ENCODE peak calls at places on chromosome 1, in nine cellular contexts. B is glutamatergic neuron; E is HuH-7.5; H is iPS DF 19.7; A is occipital lobe; X is nephron progenitor cell; R is activated CD4-positive, CD25-positive, alpha-beta regulatory T cell treated with anti-CD3 and anti-CD28 coated beads, Interleukin-2, amount 50 U/mL, for 72 hours; Y is anterior cingulate cortex; C is T-helper 1 cell. J is an unnamed sample.
A peak's percentile ranks its signal among the peaks of the same experiment; 100 is the strongest.

GRCh38 chr1:241518447-241519307 is 878 bp downstream of the FH start:
- DNase-seq in Y (no peak), A (no peak), C (no peak), E (peak; percentile 4), H (no peak), X (no peak), R (peak; percentile 57), B (no peak), J (peak; percentile 58)

GRCh38 chr1:108606478-108606877 is 46.6 kb downstream of the EEIG2 start:
- DNase-seq in E (no peak), Y (no peak), B (no peak), A (no peak), R (no peak), C (no peak), H (no peak), X (no peak), J (no peak)

GRCh38 chr1:236718328-236718727 is 32.0 kb downstream of the ACTN2 start:
- DNase-seq in X (no peak), H (no peak), R (no peak), B (no peak), A (no peak), Y (no peak), C (no peak), E (no peak), J (no peak)

GRCh38 chr1:67921725-67922489 is 88.6 kb upstream of the GNG12 start:
- DNase-seq in H (no peak), A (no peak), E (no peak), C (no peak), X (no peak), Y (no peak), R (no peak), B (no peak), J (no peak)

GRCh38 chr1:179143332-179143731 is 61.5 kb downstream of the TOR3A start:
- DNase-seq in B (no peak), Y (no peak), E (no peak), C (no peak), X (no peak), A (no peak), R (no peak), H (no peak), J (no peak)

GRCh38 chr1:68805097-68805641 is 308.3 kb upstream of the DEPDC1 start:
- DNase-seq in H (no peak), X (no peak), C (no peak), E (no peak), B (no peak), Y (no peak), A (no peak), R (no peak), J (no peak)

GRCh38 chr1:1356166-1356795 is 2.1 kb downstream of the MXRA8 start:
- DNase-seq in X (peak; percentile 15), H (no peak), E (no peak), R (no peak), Y (no peak), A (no peak), B (peak; percentile 17), C (no peak), J (no peak)

GRCh38 chr1:12052008-12052573 is 11.0 kb upstream of the TNFRSF8 start:
- DNase-seq in H (no peak), E (no peak), R (peak; percentile 62), Y (no peak), C (no peak), A (peak; percentile 28), X (peak; percentile 32), B (no peak), J (peak; percentile 94)

GRCh38 chr1:26302733-26303405 is 3.6 kb downstream of the UBXN11 start:
- DNase-seq in Y (no peak), C (no peak), B (no peak), H (no peak), X (no peak), A (no peak), E (no peak), R (no peak), J (no peak)

GRCh38 chr1:25650219-25650576 is 33.6 kb downstream of the MAN1C1 start:
- DNase-seq in R (no peak), C (no peak), A (no peak), X (no peak), B (no peak), Y (no peak), E (no peak), H (no peak), J (no peak)

GRCh38 chr1:21664806-21665588 is 4.2 kb downstream of the RAP1GAP start:
- DNase-seq in C (no peak), B (no peak), R (peak; percentile 7), E (no peak), A (no peak), X (no peak), H (no peak), Y (no peak), J (no peak)

GRCh38 chr1:225146478-225146877 is 217.0 kb downstream of the DNAH14 start:
- DNase-seq in H (no peak), B (peak; percentile 38), C (no peak), A (no peak), E (no peak), X (no peak), Y (no peak), R (no peak), J (no peak)

GRCh38 chr1:33299461-33300155 is 21.3 kb downstream of the A3GALT2 start:
- DNase-seq in C (no peak), A (no peak), Y (no peak), R (no peak), X (no peak), B (no peak), E (no peak), H (no peak), J (no peak)

GRCh38 chr1:55416164-55416842 is 201.1 kb upstream of the USP24 start:
- DNase-seq in A (no peak), B (no peak), X (no peak), C (no peak), Y (no peak), R (no peak), E (no peak), H (no peak), J (no peak)

GRCh38 chr1:89822999-89823628 is 2.3 kb downstream of the LRRC8D start:
- DNase-seq in C (no peak), B (no peak), A (no peak), Y (no peak), H (no peak), E (peak; percentile 50), R (no peak), X (no peak), J (no peak)

GRCh38 chr1:174726167-174726879 is 273.4 kb upstream of the CACYBP start:
- DNase-seq in X (no peak), B (no peak), R (no peak), A (no peak), Y (no peak), C (no peak), H (no peak), E (no peak), J (peak; percentile 57)

GRCh38 chr1:205258313-205259176 is 30.8 kb downstream of the TMCC2 start:
- DNase-seq in R (no peak), C (no peak), E (no peak), X (no peak), Y (peak; percentile 73), H (no peak), B (peak; percentile 55), A (peak; percentile 66), J (no peak)

GRCh38 chr1:1165485-1165884 is 8.2 kb upstream of the TTLL10 start:
- DNase-seq in R (no peak), X (no peak), E (no peak), A (no peak), C (no peak), H (no peak), B (peak; percentile 29), Y (no peak), J (no peak)

GRCh38 chr1:10431065-10431730 is 965 bp downstream of the CENPS start:
- DNase-seq in X (no peak), C (no peak), E (no peak), A (no peak), Y (no peak), B (no peak), H (no peak), R (peak; percentile 32), J (peak; percentile 44)

GRCh38 chr1:64194168-64195088 is 9.0 kb upstream of the UBE2U start:
- DNase-seq in A (no peak), E (no peak), X (no peak), Y (peak; percentile 12), H (no peak), B (no peak), R (no peak), C (no peak), J (no peak)

GRCh38 chr1:201739492-201740085 is 89.4 kb upstream of the IPO9 start:
- DNase-seq in C (no peak), E (peak; percentile 57), H (no peak), Y (peak; percentile 54), A (peak; percentile 54), B (peak; percentile 74), X (peak; percentile 70), R (no peak), J (peak; percentile 94)

GRCh38 chr1:221884821-221885220 is 142.9 kb upstream of the DUSP10 start:
- DNase-seq in E (no peak), H (no peak), R (no peak), Y (no peak), X (no peak), C (no peak), A (no peak), B (no peak), J (no peak)